ENCODE peak calls at places on chromosomes 16 and 17, in ten cellular contexts. N, R, Z, B, P, O, L, S, T and C are unnamed samples.
A peak's percentile ranks its signal among the peaks of the same experiment; 100 is the strongest.

GRCh38 chr16:4511441-4512082 is 27.0 kb downstream of the CDIP1 start:
- DNase-seq in N (no peak), R (peak; percentile 65), Z (peak; percentile 71), B (peak; percentile 48), P (no peak), O (peak; percentile 39), L (no peak), S (peak; percentile 73), T (peak; percentile 67), C (peak; percentile 74)

GRCh38 chr17:31479009-31479408 is 87.5 kb downstream of the RAB11FIP4 start:
- DNase-seq in N (no peak), R (no peak), Z (no peak), B (no peak), P (no peak), O (no peak), L (no peak), S (no peak), T (no peak), C (no peak)

GRCh38 chr16:88634141-88634993 is 4.0 kb upstream of the IL17C start:
- DNase-seq in N (no peak), R (peak; percentile 52), Z (no peak), B (no peak), P (peak; percentile 57), O (peak; percentile 23), L (no peak), S (peak; percentile 53), T (no peak), C (peak; percentile 54)

GRCh38 chr17:40056379-40057005 is 2.3 kb upstream of the MED24 start:
- DNase-seq in N (no peak), R (no peak), Z (no peak), B (no peak), P (no peak), O (no peak), L (no peak), S (no peak), T (no peak), C (no peak)

GRCh38 chr17:66494023-66494803 is 191.8 kb downstream of the PRKCA start:
- DNase-seq in N (no peak), R (no peak), Z (peak; percentile 65), B (no peak), P (no peak), O (peak; percentile 94), L (no peak), S (no peak), T (no peak), C (no peak)

GRCh38 chr17:76138234-76138895 is 2.7 kb downstream of the FOXJ1 start:
- DNase-seq in N (no peak), R (no peak), Z (peak; percentile 54), B (no peak), P (no peak), O (no peak), L (no peak), S (no peak), T (peak; percentile 40), C (no peak)

GRCh38 chr16:68508641-68509240 is 30.4 kb upstream of the ZFP90 start:
- DNase-seq in N (no peak), R (no peak), Z (no peak), B (no peak), P (no peak), O (no peak), L (no peak), S (no peak), T (no peak), C (no peak)

GRCh38 chr16:84043486-84044107 is 1.0 kb upstream of the SLC38A8 start:
- DNase-seq in N (no peak), R (no peak), Z (no peak), B (no peak), P (no peak), O (peak; percentile 18), L (no peak), S (no peak), T (no peak), C (peak; percentile 27)

GRCh38 chr17:2723505-2723996 is 12.0 kb upstream of the CLUH start:
- DNase-seq in N (no peak), R (no peak), Z (no peak), B (no peak), P (no peak), O (no peak), L (no peak), S (no peak), T (no peak), C (peak; percentile 71)

GRCh38 chr16:57479043-57479421 is 7.3 kb downstream of the DOK4 start:
- DNase-seq in N (no peak), R (no peak), Z (no peak), B (no peak), P (no peak), O (no peak), L (no peak), S (no peak), T (no peak), C (no peak)

GRCh38 chr17:17137731-17138585 is 68.2 kb downstream of the PLD6 start:
- DNase-seq in N (no peak), R (no peak), Z (no peak), B (no peak), P (no peak), O (no peak), L (no peak), S (peak; percentile 57), T (no peak), C (no peak)

GRCh38 chr17:81537856-81538555 is 9.8 kb downstream of the FSCN2 start:
- DNase-seq in N (no peak), R (no peak), Z (no peak), B (no peak), P (no peak), O (no peak), L (no peak), S (no peak), T (peak; percentile 94), C (no peak)

DNA sequence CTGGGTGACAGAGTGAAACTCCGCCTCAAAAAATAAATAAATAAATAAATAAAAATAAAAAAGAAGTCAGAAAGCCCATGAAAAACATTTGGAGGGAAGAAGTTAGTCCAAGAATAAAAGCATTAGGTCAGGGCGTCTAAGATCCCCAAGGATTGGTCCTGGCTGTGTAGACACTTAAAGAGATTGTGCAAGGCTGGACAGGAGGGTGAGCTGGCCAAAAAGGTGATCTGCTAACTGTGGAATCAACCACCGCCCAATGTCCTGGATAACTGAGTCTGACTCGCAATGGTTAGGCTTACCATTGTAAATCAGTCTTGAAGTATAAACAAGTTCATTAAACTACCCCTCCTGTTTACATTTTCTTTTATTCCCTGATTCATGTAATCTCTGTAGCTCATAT is 8.8 kb upstream of the ABCA8 start:
- DNase-seq in N (no peak), R (no peak), Z (no peak), B (no peak), P (no peak), O (peak; percentile 10), L (no peak), S (no peak), T (no peak), C (no peak)
- TF ChIP-seq CTCF in N (no peak), R (no peak), Z (no peak), B (no peak), P (no peak), O (no peak), L (no peak), S (no peak), T (no peak), C (no peak)

GRCh38 chr16:72064361-72064894 is 1.4 kb downstream of the HPR start:
- DNase-seq in N (no peak), R (no peak), Z (no peak), B (no peak), P (no peak), O (no peak), L (no peak), S (no peak), T (no peak), C (no peak)
- H3K4me1 ChIP-seq in N (no peaks in the 10 kb centered on the region), R (peaks cover 7% of the 10 kb centered on the region), Z (no peaks in the 10 kb centered on the region), B (no peaks in the 10 kb centered on the region), P (no peaks in the 10 kb centered on the region), O (no peaks in the 10 kb centered on the region), L (no peaks in the 10 kb centered on the region), S (no peaks in the 10 kb centered on the region), T (no peaks in the 10 kb centered on the region), C (no peaks in the 10 kb centered on the region)

DNA sequence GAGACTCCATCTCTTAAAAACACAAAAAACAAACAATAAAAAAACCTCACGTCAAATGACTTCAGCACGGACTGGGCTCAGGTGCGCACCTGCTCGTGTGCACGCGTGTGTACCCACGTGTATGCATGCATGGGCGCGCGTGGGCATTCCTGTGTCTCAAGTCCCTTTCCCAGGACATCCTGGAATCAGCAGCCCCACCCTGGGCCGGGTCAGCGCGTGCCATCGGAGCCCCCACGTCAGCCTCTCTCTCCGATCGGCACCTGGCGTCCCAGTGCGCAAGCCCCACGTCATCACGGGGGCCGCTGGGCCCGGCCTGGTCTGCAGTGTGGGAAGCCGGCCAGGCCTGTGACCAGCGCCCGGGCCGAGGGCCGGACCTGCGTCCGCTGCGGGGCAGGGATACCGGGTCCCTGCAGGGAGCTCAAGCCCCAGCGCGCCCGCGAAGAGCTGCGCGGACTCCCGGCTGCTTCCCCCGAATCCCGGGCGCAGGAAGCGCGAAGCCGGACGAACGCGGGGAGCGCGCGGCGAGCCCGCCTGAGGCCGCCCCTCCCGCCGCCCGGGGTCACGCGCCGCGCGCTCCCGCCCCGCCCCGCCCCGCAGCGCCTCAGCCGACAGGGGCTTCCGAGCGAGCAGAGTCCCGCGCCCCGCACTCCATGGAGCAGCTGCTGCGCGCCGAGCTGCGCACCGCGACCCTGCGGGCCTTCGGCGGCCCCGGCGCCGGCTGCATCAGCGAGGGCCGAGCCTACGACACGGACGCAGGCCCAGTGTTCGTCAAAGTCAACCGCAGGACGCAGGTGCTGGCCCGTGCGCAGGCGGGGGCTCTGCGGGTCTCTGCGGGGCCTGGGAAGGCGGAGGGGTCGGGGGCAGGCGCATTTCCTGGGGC is at the start of gene FN3K:
- DNase-seq in N (no peak), R (peak; percentile 73), Z (peak; percentile 74), B (peak; percentile 40), P (peak; percentile 58), O (peak; percentile 85), L (peak; percentile 84), S (peak; percentile 74), T (peak; percentile 65), C (peak; percentile 81)
- H3K4me3 ChIP-seq in N (peak within 1 kb of the TSS; percentile 84), R (peak within 1 kb of the TSS; percentile 87), Z (peak within 1 kb of the TSS; percentile 57), B (peak within 1 kb of the TSS; percentile 84), P (peak within 1 kb of the TSS; percentile 86), O (peak within 1 kb of the TSS; percentile 85), L (peak within 1 kb of the TSS; percentile 100), S (peak within 1 kb of the TSS; percentile 82), T (peak within 1 kb of the TSS; percentile 51), C (peak within 1 kb of the TSS; percentile 44)

GRCh38 chr16:18953535-18953934 is 27.3 kb upstream of the SMG1 start:
- DNase-seq in N (no peak), R (no peak), Z (no peak), B (no peak), P (no peak), O (no peak), L (no peak), S (no peak), T (no peak), C (no peak)

DNA sequence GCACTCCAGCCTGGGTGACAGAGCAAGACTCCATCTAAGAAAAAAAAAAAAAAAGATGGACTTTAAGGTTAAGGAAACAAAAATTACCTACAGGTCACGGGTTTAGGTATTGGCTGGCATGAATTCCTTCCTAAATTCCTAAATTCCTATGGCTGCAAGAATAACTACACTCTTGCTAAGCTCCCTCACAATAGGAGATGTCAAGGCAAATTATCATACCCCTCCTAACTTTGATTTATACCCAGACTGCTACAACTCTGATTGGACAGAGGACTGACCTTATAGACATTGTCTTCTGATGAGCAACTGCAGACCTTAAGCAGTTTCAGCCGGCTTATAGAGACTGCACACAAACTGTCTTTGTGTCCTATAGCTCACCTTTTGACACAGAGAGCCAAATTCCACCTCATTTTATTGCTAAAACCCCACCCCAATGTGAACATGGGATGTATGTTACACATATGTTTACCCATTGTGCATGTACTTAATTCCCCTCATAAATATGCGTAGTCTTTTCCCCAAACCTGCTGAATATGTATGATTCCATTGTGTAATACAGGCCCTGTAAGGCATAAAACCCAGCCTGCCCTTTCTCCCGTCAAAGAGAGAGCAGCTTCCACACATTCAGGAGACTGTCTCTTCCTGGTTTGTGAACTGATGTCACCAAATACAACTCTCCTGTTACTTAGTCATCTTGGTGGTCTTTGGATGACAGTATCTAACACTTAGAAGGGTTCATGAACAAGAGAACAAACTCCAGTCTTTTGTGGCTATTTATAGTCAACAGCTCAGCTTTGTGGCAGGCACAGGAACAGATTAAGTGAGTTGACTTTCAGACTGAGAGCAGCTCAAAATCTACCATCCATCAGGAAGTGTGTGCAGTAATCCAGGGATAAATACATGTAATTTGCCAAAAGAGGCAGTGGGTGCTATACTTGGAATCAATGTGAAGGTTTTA is 24.8 kb upstream of the TMC7 start:
- DNase-seq in N (no peak), R (no peak), Z (no peak), B (no peak), P (no peak), O (peak; percentile 3), L (no peak), S (no peak), T (no peak), C (no peak)
- TF ChIP-seq CTCF in N (no peak), R (no peak), Z (no peak), B (no peak), P (no peak), O (no peak), L (no peak), S (no peak), T (no peak), C (no peak)